ENCODE peak calls at places on chromosomes 5 and 9, in nine cellular contexts. H, U, F, Z, L, D, K, P and Y are unnamed samples.

GRCh38 chr5:102946414-102946813 is 173.5 kb downstream of the GIN1 start:
- DNase-seq in H (no peak), U (no peak), F (no peak), Z (no peak), L (no peak), D (no peak), K (no peak), P (no peak), Y (no peak)

GRCh38 chr5:56761486-56761885 is 53.9 kb upstream of the MAP3K1 start:
- DNase-seq in H (no peak), U (no peak), F (no peak), Z (no peak), L (no peak), D (no peak), K (no peak), P (no peak), Y (no peak)

GRCh38 chr9:116337015-116337414 is 183.4 kb downstream of the PAPPA start:
- DNase-seq in H (no peak), U (peak; percentile 75), F (no peak), Z (peak; percentile 33), L (no peak), D (no peak), K (no peak), P (peak; percentile 59), Y (peak; percentile 59)

GRCh38 chr9:134544388-134545212 is 97.0 kb upstream of the COL5A1 start:
- DNase-seq in H (no peak), U (peak; percentile 70), F (no peak), Z (peak; percentile 79), L (no peak), D (peak; percentile 63), K (no peak), P (peak; percentile 85), Y (peak; percentile 76)

GRCh38 chr5:180287868-180288267 is 4.0 kb downstream of the MAPK9 start:
- DNase-seq in H (no peak), U (no peak), F (no peak), Z (no peak), L (no peak), D (no peak), K (no peak), P (no peak), Y (no peak)

GRCh38 chr5:87110721-87111120 is 157.0 kb upstream of the RASA1 start:
- DNase-seq in H (no peak), U (no peak), F (no peak), Z (no peak), L (no peak), D (no peak), K (no peak), P (no peak), Y (no peak)

GRCh38 chr5:157245477-157245876 is 20.4 kb upstream of the CYFIP2 start:
- DNase-seq in H (no peak), U (no peak), F (peak; percentile 54), Z (peak; percentile 47), L (no peak), D (peak; percentile 31), K (no peak), P (peak; percentile 19), Y (no peak)

GRCh38 chr5:173781432-173781825 is 106.7 kb upstream of the CPEB4 start:
- DNase-seq in H (no peak), U (peak; percentile 79), F (no peak), Z (no peak), L (no peak), D (no peak), K (no peak), P (no peak), Y (peak; percentile 40)

GRCh38 chr9:73911814-73912213 is 585.3 kb upstream of the RORB start:
- DNase-seq in H (no peak), U (no peak), F (no peak), Z (no peak), L (no peak), D (no peak), K (no peak), P (no peak), Y (no peak)

GRCh38 chr5:57816108-57816507 is 333.5 kb upstream of the ACTBL2 start:
- DNase-seq in H (no peak), U (peak; percentile 98), F (no peak), Z (peak; percentile 93), L (no peak), D (peak; percentile 90), K (no peak), P (peak; percentile 77), Y (peak; percentile 96)

GRCh38 chr5:11497651-11498050 is 406.6 kb downstream of the CTNND2 start:
- DNase-seq in H (no peak), U (no peak), F (no peak), Z (no peak), L (no peak), D (no peak), K (no peak), P (no peak), Y (no peak)

GRCh38 chr5:80960531-80961375 is 590 bp downstream of the RASGRF2 start:
- DNase-seq in H (peak; percentile 50), U (peak; percentile 28), F (no peak), Z (no peak), L (peak; percentile 26), D (peak; percentile 38), K (no peak), P (peak; percentile 77), Y (no peak)

GRCh38 chr9:274101-274500 is 59.4 kb downstream of the DOCK8 start:
- DNase-seq in H (no peak), U (no peak), F (no peak), Z (no peak), L (no peak), D (no peak), K (no peak), P (no peak), Y (no peak)

GRCh38 chr5:83253731-83254130 is 176.4 kb downstream of the XRCC4 start:
- DNase-seq in H (no peak), U (no peak), F (no peak), Z (no peak), L (no peak), D (no peak), K (no peak), P (no peak), Y (peak; percentile 29)

GRCh38 chr5:157366741-157367684 is 93.0 kb upstream of the NIPAL4 start:
- DNase-seq in H (peak; percentile 49), U (peak; percentile 92), F (peak; percentile 3), Z (peak; percentile 66), L (no peak), D (no peak), K (no peak), P (peak; percentile 85), Y (peak; percentile 79)

GRCh38 chr9:841371-842209 is at the start of gene DMRT1:
- DNase-seq in H (peak; percentile 57), U (no peak), F (no peak), Z (no peak), L (no peak), D (no peak), K (peak; percentile 33), P (no peak), Y (no peak)

GRCh38 chr9:124003636-124004349 is 7.8 kb upstream of the LHX2 start:
- DNase-seq in H (no peak), U (no peak), F (no peak), Z (no peak), L (no peak), D (no peak), K (no peak), P (no peak), Y (no peak)

GRCh38 chr5:84361572-84361971 is 23.1 kb downstream of the EDIL3 start:
- DNase-seq in H (no peak), U (no peak), F (no peak), Z (no peak), L (no peak), D (no peak), K (no peak), P (no peak), Y (no peak)

GRCh38 chr5:44294492-44294891 is 94.7 kb downstream of the FGF10 start:
- DNase-seq in H (no peak), U (peak; percentile 0), F (no peak), Z (peak; percentile 7), L (no peak), D (no peak), K (no peak), P (no peak), Y (peak; percentile 12)

GRCh38 chr9:22105005-22105722 is 96.1 kb upstream of the CDKN2B start:
- DNase-seq in H (no peak), U (no peak), F (no peak), Z (no peak), L (no peak), D (no peak), K (no peak), P (no peak), Y (no peak)

GRCh38 chr5:141878186-141878770 is at the start of gene PCDH1:
- DNase-seq in H (peak; percentile 65), U (peak; percentile 36), F (peak; percentile 37), Z (peak; percentile 23), L (no peak), D (peak; percentile 70), K (no peak), P (peak; percentile 29), Y (peak; percentile 40)

GRCh38 chr9:88814521-88815101 is 176.7 kb upstream of the S1PR3 start:
- DNase-seq in H (no peak), U (no peak), F (no peak), Z (peak; percentile 91), L (no peak), D (no peak), K (no peak), P (peak; percentile 44), Y (peak; percentile 96)

GRCh38 chr5:42404366-42404765 is 18.9 kb upstream of the GHR start:
- DNase-seq in H (no peak), U (no peak), F (no peak), Z (no peak), L (no peak), D (no peak), K (no peak), P (no peak), Y (no peak)

GRCh38 chr5:141349917-141350619 is at the start of gene PCDHGB1:
- DNase-seq in H (peak; percentile 38), U (peak; percentile 47), F (peak; percentile 10), Z (peak; percentile 66), L (no peak), D (peak; percentile 35), K (no peak), P (peak; percentile 15), Y (peak; percentile 69)

GRCh38 chr5:138179277-138179857 is 455 bp downstream of the KIF20A start:
- DNase-seq in H (peak; percentile 16), U (no peak), F (peak; percentile 72), Z (no peak), L (no peak), D (peak; percentile 37), K (no peak), P (no peak), Y (no peak)

GRCh38 chr5:42502613-42503470 is 79.6 kb downstream of the GHR start:
- DNase-seq in H (no peak), U (peak; percentile 14), F (no peak), Z (no peak), L (no peak), D (peak; percentile 5), K (no peak), P (no peak), Y (no peak)

GRCh38 chr9:33795281-33795680 is at the start of gene PRSS3:
- DNase-seq in H (no peak), U (no peak), F (peak; percentile 5), Z (no peak), L (no peak), D (no peak), K (no peak), P (no peak), Y (no peak)

GRCh38 chr5:151037561-151038291 is 17.3 kb downstream of the GPX3 start:
- DNase-seq in H (no peak), U (peak; percentile 80), F (no peak), Z (peak; percentile 85), L (no peak), D (no peak), K (no peak), P (peak; percentile 80), Y (peak; percentile 80)

GRCh38 chr5:116320486-116320885 is 235.7 kb downstream of the COMMD10 start:
- DNase-seq in H (no peak), U (peak; percentile 58), F (no peak), Z (no peak), L (no peak), D (no peak), K (no peak), P (peak; percentile 3), Y (no peak)

GRCh38 chr9:137785704-137786161 is 91.8 kb upstream of the CACNA1B start:
- DNase-seq in H (no peak), U (peak; percentile 76), F (no peak), Z (no peak), L (no peak), D (no peak), K (no peak), P (no peak), Y (no peak)